ENCODE peak calls at places on chromosomes 16 and 17, in eight cellular contexts. H is BJ, B is transverse colon, U is right lobe of liver, N is left ventricle myocardium inferior, G is bronchial epithelial cell, C is fibroblast of lung, J is nephron progenitor cell. Y is an unnamed sample.

GRCh38 chr17:9644910-9645751 is at the start of gene USP43:
- DNase-seq in H (no peak), B (peak), U (peak), N (no peak), G (peak), C (peak), J (peak), Y (peak)

GRCh38 chr17:4945176-4945943 is 3.0 kb downstream of the PFN1 start:
- DNase-seq in H (peak), B (peak), U (peak), N (peak), G (peak), C (peak), J (no peak), Y (peak)

GRCh38 chr16:55499951-55500350 is 8.9 kb upstream of the LPCAT2 start:
- DNase-seq in H (peak), B (no peak), U (no peak), N (no peak), G (peak), C (peak), J (no peak), Y (no peak)

GRCh38 chr16:72894291-72895151 is 153.4 kb downstream of the ZFHX3 start:
- DNase-seq in H (no peak), B (no peak), U (no peak), N (no peak), G (no peak), C (peak), J (no peak), Y (no peak)

GRCh38 chr16:49824600-49824999 is 31.3 kb downstream of the ZNF423 start:
- DNase-seq in H (no peak), B (no peak), U (no peak), N (no peak), G (no peak), C (no peak), J (no peak), Y (no peak)

GRCh38 chr17:68993112-68993511 is 37.9 kb upstream of the ABCA8 start:
- DNase-seq in H (no peak), B (no peak), U (no peak), N (no peak), G (peak), C (peak), J (no peak), Y (no peak)

GRCh38 chr17:30021708-30022317 is 80.4 kb downstream of the EFCAB5 start:
- DNase-seq in H (no peak), B (no peak), U (no peak), N (no peak), G (peak), C (peak), J (peak), Y (no peak)

GRCh38 chr17:27912989-27913388 is 19.8 kb upstream of the LYRM9 start:
- DNase-seq in H (no peak), B (no peak), U (no peak), N (no peak), G (no peak), C (no peak), J (no peak), Y (no peak)

GRCh38 chr17:9401434-9401833 is 174.2 kb downstream of the STX8 start:
- DNase-seq in H (no peak), B (no peak), U (no peak), N (no peak), G (peak), C (peak), J (no peak), Y (no peak)

GRCh38 chr16:1286492-1287094 is 22.8 kb upstream of the UBE2I start:
- DNase-seq in H (no peak), B (no peak), U (no peak), N (no peak), G (no peak), C (no peak), J (no peak), Y (no peak)

GRCh38 chr17:16129844-16130243 is 85.5 kb downstream of the NCOR1 start:
- DNase-seq in H (no peak), B (no peak), U (no peak), N (no peak), G (no peak), C (no peak), J (no peak), Y (no peak)

GRCh38 chr17:28963212-28963611 is 11.9 kb upstream of the PHF12 start:
- DNase-seq in H (no peak), B (no peak), U (no peak), N (no peak), G (no peak), C (no peak), J (no peak), Y (no peak)

GRCh38 chr17:29611351-29612093 is 11.2 kb downstream of the CORO6 start:
- DNase-seq in H (no peak), B (no peak), U (no peak), N (no peak), G (no peak), C (no peak), J (no peak), Y (no peak)

GRCh38 chr17:32277284-32277683 is 11.7 kb downstream of the RHBDL3 start:
- DNase-seq in H (no peak), B (no peak), U (no peak), N (no peak), G (no peak), C (peak), J (peak), Y (no peak)

GRCh38 chr16:67449328-67449727 is 18.4 kb downstream of the HSD11B2 start:
- DNase-seq in H (no peak), B (no peak), U (no peak), N (peak), G (no peak), C (no peak), J (no peak), Y (no peak)

GRCh38 chr17:82536220-82537201 is 17.0 kb downstream of the FOXK2 start:
- DNase-seq in H (peak), B (no peak), U (no peak), N (peak), G (peak), C (peak), J (no peak), Y (no peak)

GRCh38 chr16:20153444-20153843 is 79.8 kb upstream of the GPR139 start:
- DNase-seq in H (no peak), B (no peak), U (no peak), N (no peak), G (no peak), C (no peak), J (no peak), Y (no peak)

GRCh38 chr16:50708373-50709060 is 15.1 kb downstream of the NOD2 start:
- DNase-seq in H (no peak), B (no peak), U (no peak), N (no peak), G (no peak), C (no peak), J (no peak), Y (no peak)

GRCh38 chr16:1078579-1079021 is 6.1 kb downstream of the SSTR5 start:
- DNase-seq in H (no peak), B (peak), U (peak), N (no peak), G (peak), C (peak), J (no peak), Y (no peak)

GRCh38 chr16:73047536-73048291 is at the start of gene ZFHX3:
- DNase-seq in H (no peak), B (peak), U (peak), N (peak), G (peak), C (peak), J (peak), Y (peak)

GRCh38 chr16:1026784-1027415 is 45.3 kb downstream of the SOX8 start:
- DNase-seq in H (no peak), B (no peak), U (no peak), N (no peak), G (no peak), C (peak), J (no peak), Y (no peak)

GRCh38 chr16:78478267-78478821 is 378.9 kb downstream of the WWOX start:
- DNase-seq in H (no peak), B (no peak), U (no peak), N (no peak), G (no peak), C (no peak), J (no peak), Y (no peak)
- TF ChIP-seq CTCF in H (no peak), B (peak), U (peak), N (peak), G (no peak), C (no peak), J (peak), Y (no peak)

DNA sequence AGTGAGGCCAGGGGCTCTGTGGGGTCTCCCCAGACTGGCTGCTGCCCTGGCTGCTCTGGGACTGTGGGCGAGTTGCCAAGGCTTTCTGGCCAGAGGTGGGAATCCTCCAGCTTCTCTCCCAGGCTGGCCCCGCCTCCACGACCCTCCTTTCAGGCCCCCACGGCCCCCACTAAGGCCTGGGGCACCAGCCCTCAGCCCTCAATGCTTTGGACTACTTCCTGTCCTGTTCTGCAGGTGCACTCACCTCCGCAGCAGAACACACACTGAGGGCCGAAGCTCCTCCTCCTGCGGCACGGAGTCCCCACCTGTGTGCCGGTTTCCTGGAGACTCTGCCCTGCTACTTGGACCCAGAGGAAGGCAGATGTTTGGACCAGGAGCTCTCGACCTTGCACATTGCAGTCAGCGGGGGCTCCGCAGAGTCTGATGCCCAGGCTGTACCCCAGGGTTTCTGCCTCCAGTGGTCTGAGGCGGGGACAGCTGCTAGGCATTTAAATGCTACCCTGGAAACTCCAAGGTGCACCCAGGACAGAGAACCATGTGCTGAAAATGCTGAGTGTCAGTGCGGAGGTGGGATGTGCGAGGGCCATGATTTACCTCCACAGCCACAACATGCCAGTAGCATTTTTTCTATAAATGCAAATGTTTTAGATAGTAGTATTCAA is 223.8 kb downstream of the IRF8 start:
- DNase-seq in H (no peak), B (peak), U (no peak), N (no peak), G (no peak), C (no peak), J (no peak), Y (no peak)
- TF ChIP-seq CTCF in H (no peak), B (no peak), U (no peak), N (no peak), G (no peak), C (no peak), J (no peak), Y (no peak)

GRCh38 chr17:2366747-2367494 is 29.6 kb downstream of the SGSM2 start:
- DNase-seq in H (no peak), B (no peak), U (no peak), N (no peak), G (no peak), C (no peak), J (peak), Y (no peak)
- TF ChIP-seq CTCF in H (peak), B (no peak), U (no peak), N (no peak), G (peak), C (no peak), J (peak), Y (no peak)

DNA sequence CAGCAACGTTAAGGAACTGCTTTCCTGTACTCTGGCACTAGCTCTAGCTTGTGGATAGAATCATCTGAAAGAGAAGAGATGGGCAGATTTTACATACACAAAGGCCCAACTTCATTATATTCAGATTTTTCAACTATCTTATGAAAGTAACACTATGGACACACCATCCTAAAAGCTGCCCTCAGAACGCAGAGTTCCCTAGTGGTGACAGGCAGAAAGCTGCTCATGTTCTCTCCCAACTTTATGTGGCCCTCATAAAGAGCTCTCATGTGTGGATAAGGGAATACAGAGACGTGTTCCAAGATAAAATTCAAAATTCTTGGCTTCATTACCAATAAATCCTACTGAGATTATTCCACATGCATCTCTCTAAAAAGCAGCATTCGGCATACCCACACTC is 1.5 kb downstream of the CFAP20 start:
- DNase-seq in H (no peak), B (no peak), U (no peak), N (no peak), G (no peak), C (no peak), J (no peak), Y (no peak)
- TF ChIP-seq CTCF in H (peak), B (peak), U (no peak), N (peak), G (peak), C (peak), J (no peak), Y (no peak)

DNA sequence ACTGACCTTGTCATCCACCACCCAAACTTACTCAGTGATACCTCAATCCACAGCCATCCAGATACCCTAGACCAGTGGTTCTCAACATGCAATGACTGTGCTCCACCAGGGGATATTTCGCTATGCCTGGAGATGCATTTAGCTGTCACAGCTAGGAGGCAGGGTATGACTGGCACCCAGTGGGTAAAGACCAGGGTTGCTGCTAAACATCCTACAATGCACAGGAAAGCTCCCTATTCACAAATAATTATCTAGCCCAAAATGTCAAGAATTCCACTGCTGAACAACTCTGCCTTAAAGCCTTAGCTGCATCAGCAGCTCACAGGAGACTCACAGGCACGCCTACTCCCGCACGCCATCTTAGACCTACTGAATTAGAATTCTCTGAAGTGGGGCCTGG is 212.6 kb downstream of the GRIN2A start:
- DNase-seq in H (no peak), B (no peak), U (no peak), N (no peak), G (no peak), C (no peak), J (no peak), Y (no peak)
- TF ChIP-seq CTCF in H (no peak), B (no peak), U (no peak), N (no peak), G (no peak), C (no peak), J (no peak), Y (no peak)

DNA sequence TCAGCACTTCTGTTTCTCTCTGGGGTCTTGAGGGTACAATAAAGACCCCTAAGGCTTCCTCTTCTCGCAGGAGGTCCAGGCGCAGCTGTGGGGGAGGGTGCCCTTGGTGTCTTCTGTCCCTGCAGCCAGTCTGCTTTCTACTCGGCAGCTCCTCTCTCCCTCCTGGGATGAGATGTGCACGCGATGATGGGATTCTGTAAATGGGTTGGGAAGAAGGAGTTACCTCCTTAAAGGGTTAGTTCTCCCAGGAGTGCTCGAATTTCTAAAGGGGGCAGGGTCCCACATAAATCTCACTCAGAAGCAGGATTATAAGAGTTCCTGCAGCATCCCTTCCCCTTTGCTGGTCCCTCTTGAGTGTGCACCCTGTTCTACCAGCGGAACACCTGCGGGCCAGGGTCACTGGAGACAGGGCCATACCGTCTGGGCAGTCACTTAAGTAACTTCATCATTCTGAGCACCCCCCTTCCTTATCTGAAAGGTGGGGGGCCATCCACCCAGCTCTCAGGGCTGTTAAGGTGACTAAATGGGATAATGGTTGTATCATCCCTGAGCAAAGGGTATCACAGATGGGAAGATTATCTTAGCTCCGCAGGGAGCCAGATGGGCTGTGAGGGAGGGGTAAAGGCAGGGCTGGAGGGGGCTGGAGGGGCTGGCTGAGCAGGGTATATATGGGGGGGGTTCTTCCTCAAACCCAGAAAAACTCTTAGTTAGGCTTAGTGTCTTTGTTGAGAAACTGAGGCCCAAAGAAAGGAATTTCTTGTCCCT is 3.1 kb upstream of the CACNA1G start:
- DNase-seq in H (no peak), B (no peak), U (no peak), N (no peak), G (no peak), C (no peak), J (no peak), Y (no peak)
- TF ChIP-seq CTCF in H (no peak), B (no peak), U (no peak), N (no peak), G (no peak), C (no peak), J (no peak), Y (no peak)

GRCh38 chr17:78689029-78689428 is 93.0 kb downstream of the CYTH1 start:
- DNase-seq in H (no peak), B (no peak), U (no peak), N (no peak), G (no peak), C (no peak), J (no peak), Y (no peak)
- TF ChIP-seq CTCF in H (no peak), B (no peak), U (no peak), N (peak), G (peak), C (no peak), J (no peak), Y (no peak)

DNA sequence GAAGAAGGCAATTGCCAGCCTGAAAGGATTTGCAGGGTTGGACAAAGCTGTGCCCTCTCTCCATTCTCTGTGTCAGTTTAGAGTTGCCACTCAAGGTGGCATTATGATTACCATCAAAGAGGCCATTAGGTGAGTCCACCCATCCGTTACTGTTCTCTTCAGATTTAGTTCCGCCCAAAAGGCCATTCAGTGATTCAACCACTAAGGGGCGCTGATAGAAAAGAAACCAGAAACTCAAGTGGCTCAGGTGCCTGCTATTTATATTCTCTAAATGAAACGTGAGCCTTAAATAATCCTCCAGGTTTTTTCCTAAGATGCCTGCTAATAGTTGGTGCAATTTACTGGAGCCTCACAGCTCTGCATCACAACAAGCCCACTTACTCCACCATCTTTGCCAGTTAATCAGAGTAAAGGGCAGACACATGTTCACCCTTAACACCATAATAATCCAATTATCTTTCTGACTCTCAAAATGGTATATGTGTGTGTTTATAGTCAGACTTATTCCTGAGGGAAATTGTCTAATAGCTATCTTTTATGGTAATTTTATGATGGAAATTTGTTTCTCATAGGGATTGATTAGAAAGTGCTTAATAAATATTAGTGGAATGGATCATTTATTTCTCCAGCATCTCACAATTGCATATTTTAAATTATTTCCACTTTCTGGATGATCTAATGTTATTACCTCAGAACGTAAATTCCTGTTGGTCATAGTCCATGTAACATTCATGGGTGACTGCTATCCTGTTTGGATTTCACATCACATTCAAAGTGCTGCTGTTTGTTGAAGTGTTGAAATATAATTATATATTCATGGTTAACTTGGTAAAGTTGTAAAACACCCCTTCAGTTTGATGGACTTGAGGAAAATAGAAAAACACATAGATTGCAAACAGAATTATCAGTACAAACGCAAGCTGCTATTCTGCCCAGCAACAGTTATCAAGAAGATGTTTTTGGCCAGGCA is 59.3 kb downstream of the TANGO6 start:
- DNase-seq in H (no peak), B (peak), U (peak), N (no peak), G (peak), C (peak), J (peak), Y (no peak)
- TF ChIP-seq CTCF in H (peak), B (peak), U (peak), N (peak), G (peak), C (peak), J (peak), Y (no peak)

Y was measured in activated B cell treated with CpG ODN at 0.5 μM for 24 hours.